ENCODE peak calls at places on chromosomes 2 and 18, in six cellular contexts. O is pulmonary artery endothelial cell; P is stimulated activated naive CD4-positive, alpha-beta T cell; A is EL; R is hepatocyte; D is GM20000. S is an unnamed sample.
A peak's percentile ranks its signal among the peaks of the same experiment; 100 is the strongest.

GRCh38 chr2:85326946-85327756 is 638 bp downstream of the TGOLN2 start:
- DNase-seq in O (no peak), D (peak; percentile 55), A (peak; percentile 48), R (peak; percentile 62), P (peak; percentile 63), S (peak; percentile 6)

GRCh38 chr18:77096031-77096371 is 36.6 kb downstream of the MBP start:
- DNase-seq in R (no peak), P (no peak), D (no peak), O (no peak), A (no peak), S (no peak)

GRCh38 chr2:136874258-136874657 is 108.9 kb downstream of the THSD7B start:
- DNase-seq in P (no peak), A (peak; percentile 22), D (peak; percentile 3), O (no peak), R (peak; percentile 36), S (no peak)

GRCh38 chr2:120777787-120778186 is 42.1 kb downstream of the GLI2 start:
- DNase-seq in D (no peak), P (no peak), A (no peak), O (no peak), R (no peak), S (no peak)

GRCh38 chr18:3983351-3983969 is 471.6 kb downstream of the DLGAP1 start:
- DNase-seq in P (no peak), O (no peak), D (no peak), R (no peak), A (peak; percentile 75), S (no peak)

GRCh38 chr2:189408294-189408693 is 33.0 kb upstream of the WDR75 start:
- DNase-seq in A (peak; percentile 34), P (no peak), D (no peak), R (no peak), O (no peak), S (no peak)

GRCh38 chr2:138949517-138949916 is 169.3 kb upstream of the NXPH2 start:
- DNase-seq in D (no peak), P (no peak), A (no peak), O (no peak), R (no peak), S (no peak)

GRCh38 chr2:9249036-9249800 is 42.6 kb downstream of the ASAP2 start:
- DNase-seq in A (peak; percentile 87), P (no peak), R (no peak), D (no peak), O (no peak), S (no peak)

GRCh38 chr2:8819194-8819593 is 18.2 kb downstream of the KIDINS220 start:
- DNase-seq in O (no peak), A (peak; percentile 40), D (no peak), P (no peak), R (no peak), S (no peak)

GRCh38 chr2:113977660-113978523 is 88.0 kb downstream of the ACTR3 start:
- DNase-seq in D (no peak), O (peak; percentile 37), P (no peak), R (peak; percentile 68), A (no peak), S (peak; percentile 29)

GRCh38 chr2:127408004-127408806 is 10.0 kb upstream of the PROC start:
- DNase-seq in P (peak; percentile 82), A (peak; percentile 89), D (peak; percentile 90), R (peak; percentile 98), O (peak; percentile 61), S (peak; percentile 88)

GRCh38 chr2:229701062-229701461 is 13.3 kb downstream of the DNER start:
- DNase-seq in P (no peak), O (no peak), A (no peak), D (no peak), R (no peak), S (no peak)

GRCh38 chr2:119252186-119253113 is 28.8 kb downstream of the STEAP3 start:
- DNase-seq in D (no peak), R (peak; percentile 78), P (no peak), O (peak; percentile 63), A (peak; percentile 93), S (no peak)

GRCh38 chr2:28336264-28336992 is 56.2 kb upstream of the FOSL2 start:
- DNase-seq in O (no peak), A (no peak), D (no peak), P (no peak), R (no peak), S (no peak)

GRCh38 chr18:6055711-6056110 is 160.4 kb upstream of the TMEM200C start:
- DNase-seq in P (no peak), O (no peak), R (no peak), D (no peak), A (peak; percentile 63), S (no peak)

GRCh38 chr18:5420909-5421308 is 122.9 kb downstream of the EPB41L3 start:
- DNase-seq in R (no peak), O (no peak), P (no peak), D (no peak), A (no peak), S (no peak)

GRCh38 chr2:19835818-19836281 is 65.9 kb downstream of the TTC32 start:
- DNase-seq in O (no peak), D (no peak), R (no peak), P (no peak), A (no peak), S (no peak)

GRCh38 chr2:209638346-209638745 is 133.3 kb upstream of the UNC80 start:
- DNase-seq in P (no peak), O (no peak), R (no peak), A (peak; percentile 71), D (no peak), S (no peak)

S was measured in head of caudate nucleus.